ENCODE peak calls at places on chromosome 13, in four cellular contexts. D, Q, X and W are unnamed samples.

GRCh38 chr13:85631801-85632200 is 167.4 kb downstream of the SLITRK6 start:
- DNase-seq in D (no peak), X (peak), Q (no peak), W (no peak)

GRCh38 chr13:43377149-43377548 is 353.8 kb downstream of the DNAJC15 start:
- DNase-seq in Q (peak), X (peak), D (no peak), W (no peak)

GRCh38 chr13:25192489-25192888 is 20.4 kb upstream of the AMER2 start:
- DNase-seq in X (no peak), Q (no peak), D (no peak), W (no peak)

GRCh38 chr13:79483302-79483701 is 2.3 kb downstream of the NDFIP2 start:
- DNase-seq in Q (no peak), D (no peak), X (peak), W (no peak)

GRCh38 chr13:25874907-25875306 is 176.9 kb downstream of the SHISA2 start:
- DNase-seq in D (no peak), Q (no peak), X (no peak), W (peak)

GRCh38 chr13:47433461-47434005 is 536.7 kb upstream of the HTR2A start:
- DNase-seq in D (no peak), X (peak), Q (no peak), W (no peak)

GRCh38 chr13:38998739-38999138 is 8.1 kb upstream of the STOML3 start:
- DNase-seq in X (no peak), D (no peak), Q (no peak), W (no peak)

GRCh38 chr13:92838786-92839185 is 387.8 kb upstream of the GPC6 start:
- DNase-seq in D (no peak), X (peak), Q (no peak), W (no peak)

GRCh38 chr13:85544756-85545155 is 254.5 kb downstream of the SLITRK6 start:
- DNase-seq in X (no peak), D (no peak), Q (no peak), W (no peak)

GRCh38 chr13:23898101-23898500 is 799 bp upstream of the C1QTNF9B start:
- DNase-seq in Q (no peak), X (peak), D (no peak), W (no peak)

GRCh38 chr13:23755040-23755439 is 134.2 kb downstream of the MIPEP start:
- DNase-seq in D (no peak), Q (no peak), X (no peak), W (no peak)

GRCh38 chr13:108895220-108895704 is 265.9 kb downstream of the MYO16 start:
- DNase-seq in X (peak), Q (peak), D (no peak), W (no peak)
- TF ChIP-seq CTCF in X (peak), Q (peak), D (peak), W (peak)

DNA sequence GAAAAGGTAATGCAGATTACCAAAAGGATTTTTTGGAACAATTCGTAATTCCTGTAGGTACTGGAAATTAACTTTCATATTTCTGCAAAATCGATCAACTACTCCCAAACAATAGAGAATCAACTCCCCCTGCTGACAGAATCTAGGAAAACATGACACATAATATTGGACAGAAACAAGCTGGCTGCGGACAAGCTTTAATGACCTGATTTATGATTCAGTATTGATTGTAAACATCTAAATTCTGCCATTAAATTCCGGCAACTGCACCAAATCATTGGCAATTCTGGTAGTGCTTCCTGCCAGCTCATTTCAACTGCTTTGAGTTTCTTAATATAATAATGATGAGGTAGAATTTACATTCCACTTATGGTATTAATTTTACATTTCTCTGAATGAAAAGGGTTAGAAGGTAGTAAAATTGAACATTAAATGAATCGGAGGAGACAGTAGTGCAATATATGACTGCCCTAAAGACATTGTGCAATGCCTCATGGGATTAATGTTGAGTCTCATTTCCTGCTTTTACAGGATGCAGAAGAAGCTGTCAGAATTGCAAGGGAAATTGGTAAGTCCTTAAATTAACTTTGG is 146.5 kb downstream of the PCCA start:
- DNase-seq in D (peak), Q (peak), X (peak), W (no peak)
- TF ChIP-seq CTCF in D (peak), Q (peak), X (peak), W (peak)

GRCh38 chr13:101527130-101527529 is 74.7 kb downstream of the ITGBL1 start:
- DNase-seq in X (no peak), D (no peak), Q (no peak), W (no peak)
- TF ChIP-seq CTCF in X (no peak), D (no peak), Q (no peak), W (no peak)

GRCh38 chr13:33069365-33069764 is 53.1 kb downstream of the KL start:
- DNase-seq in X (peak), Q (peak), D (no peak), W (no peak)
- TF ChIP-seq CTCF in X (peak), Q (peak), D (no peak), W (no peak)